ENCODE peak calls at places on chromosome 12, in eight cellular contexts. One of them, this sample, is unnamed.

GRCh38 chr12:109758406-109759075 is 44.9 kb downstream of the FAM222A start:
- DNase-seq in heart left ventricle: peak
- DNase-seq in H54: no peak
- DNase-seq in Peyer's patch: no peak
- DNase-seq in sigmoid colon: peak
- DNase-seq in transverse colon: peak
- DNase-seq in IMR-90: no peak
- DNase-seq in HepG2: no peak
- DNase-seq in this sample: no peak

GRCh38 chr12:93361159-93361919 is 16.4 kb upstream of the NUDT4 start:
- DNase-seq in transverse colon: no peak
- DNase-seq in heart left ventricle: peak
- DNase-seq in IMR-90: peak
- DNase-seq in Peyer's patch: no peak
- DNase-seq in HepG2: no peak
- DNase-seq in H54: no peak
- DNase-seq in sigmoid colon: no peak
- DNase-seq in this sample: peak

GRCh38 chr12:98227162-98227561 is 288.2 kb upstream of the TMPO start:
- DNase-seq in transverse colon: no peak
- DNase-seq in H54: no peak
- DNase-seq in sigmoid colon: no peak
- DNase-seq in heart left ventricle: no peak
- DNase-seq in Peyer's patch: no peak
- DNase-seq in IMR-90: peak
- DNase-seq in HepG2: peak
- DNase-seq in this sample: peak

GRCh38 chr12:128818065-128819022 is 5.4 kb downstream of the SLC15A4 start:
- DNase-seq in transverse colon: no peak
- DNase-seq in sigmoid colon: peak
- DNase-seq in heart left ventricle: peak
- DNase-seq in HepG2: no peak
- DNase-seq in H54: peak
- DNase-seq in Peyer's patch: no peak
- DNase-seq in IMR-90: peak
- DNase-seq in this sample: no peak

GRCh38 chr12:106886921-106887320 is 68.8 kb upstream of the TMEM263 start:
- DNase-seq in sigmoid colon: no peak
- DNase-seq in IMR-90: peak
- DNase-seq in H54: no peak
- DNase-seq in HepG2: no peak
- DNase-seq in Peyer's patch: no peak
- DNase-seq in heart left ventricle: no peak
- DNase-seq in transverse colon: no peak
- DNase-seq in this sample: no peak

GRCh38 chr12:107736914-107737313 is 24.0 kb downstream of the PRDM4 start:
- DNase-seq in transverse colon: peak
- DNase-seq in sigmoid colon: no peak
- DNase-seq in HepG2: no peak
- DNase-seq in Peyer's patch: peak
- DNase-seq in H54: no peak
- DNase-seq in IMR-90: no peak
- DNase-seq in heart left ventricle: no peak
- DNase-seq in this sample: no peak

GRCh38 chr12:45334396-45334795 is 118.5 kb downstream of the ANO6 start:
- DNase-seq in H54: no peak
- DNase-seq in sigmoid colon: no peak
- DNase-seq in HepG2: no peak
- DNase-seq in Peyer's patch: no peak
- DNase-seq in IMR-90: no peak
- DNase-seq in heart left ventricle: no peak
- DNase-seq in transverse colon: no peak
- DNase-seq in this sample: no peak

GRCh38 chr12:116934908-116935698 is 24.4 kb downstream of the FBXW8 start:
- DNase-seq in H54: no peak
- DNase-seq in IMR-90: no peak
- DNase-seq in transverse colon: no peak
- DNase-seq in heart left ventricle: no peak
- DNase-seq in HepG2: no peak
- DNase-seq in sigmoid colon: no peak
- DNase-seq in Peyer's patch: no peak
- DNase-seq in this sample: no peak

GRCh38 chr12:116303929-116304328 is 26.4 kb upstream of the MED13L start:
- DNase-seq in sigmoid colon: peak
- DNase-seq in IMR-90: peak
- DNase-seq in heart left ventricle: no peak
- DNase-seq in HepG2: no peak
- DNase-seq in Peyer's patch: no peak
- DNase-seq in H54: no peak
- DNase-seq in transverse colon: no peak
- DNase-seq in this sample: no peak

GRCh38 chr12:51065530-51065929 is 17.4 kb downstream of the LETMD1 start:
- DNase-seq in HepG2: peak
- DNase-seq in Peyer's patch: no peak
- DNase-seq in sigmoid colon: no peak
- DNase-seq in transverse colon: no peak
- DNase-seq in heart left ventricle: no peak
- DNase-seq in IMR-90: no peak
- DNase-seq in H54: no peak
- DNase-seq in this sample: no peak

GRCh38 chr12:72872986-72873385 is 600.8 kb downstream of the TRHDE start:
- DNase-seq in HepG2: no peak
- DNase-seq in IMR-90: no peak
- DNase-seq in heart left ventricle: no peak
- DNase-seq in sigmoid colon: no peak
- DNase-seq in H54: no peak
- DNase-seq in Peyer's patch: no peak
- DNase-seq in transverse colon: no peak
- DNase-seq in this sample: no peak

GRCh38 chr12:116719661-116720060 is 18.2 kb downstream of the SPRING1 start:
- DNase-seq in transverse colon: no peak
- DNase-seq in heart left ventricle: no peak
- DNase-seq in IMR-90: no peak
- DNase-seq in HepG2: no peak
- DNase-seq in sigmoid colon: no peak
- DNase-seq in Peyer's patch: no peak
- DNase-seq in H54: no peak
- DNase-seq in this sample: no peak

GRCh38 chr12:70247653-70248199 is 4.5 kb downstream of the CNOT2 start:
- DNase-seq in Peyer's patch: no peak
- DNase-seq in transverse colon: no peak
- DNase-seq in IMR-90: no peak
- DNase-seq in H54: no peak
- DNase-seq in heart left ventricle: no peak
- DNase-seq in sigmoid colon: no peak
- DNase-seq in HepG2: no peak
- DNase-seq in this sample: no peak

GRCh38 chr12:49322367-49322707 is 718 bp upstream of the TROAP start:
- DNase-seq in Peyer's patch: no peak
- DNase-seq in HepG2: no peak
- DNase-seq in heart left ventricle: no peak
- DNase-seq in sigmoid colon: no peak
- DNase-seq in H54: no peak
- DNase-seq in transverse colon: no peak
- DNase-seq in IMR-90: no peak
- DNase-seq in this sample: no peak

GRCh38 chr12:55789171-55789570 is 28.4 kb downstream of the SARNP start:
- DNase-seq in Peyer's patch: no peak
- DNase-seq in transverse colon: no peak
- DNase-seq in H54: no peak
- DNase-seq in IMR-90: no peak
- DNase-seq in HepG2: no peak
- DNase-seq in sigmoid colon: no peak
- DNase-seq in heart left ventricle: no peak
- DNase-seq in this sample: no peak

GRCh38 chr12:25557830-25558436 is 4.8 kb upstream of the LMNTD1 start:
- DNase-seq in sigmoid colon: no peak
- DNase-seq in IMR-90: peak
- DNase-seq in H54: no peak
- DNase-seq in HepG2: peak
- DNase-seq in heart left ventricle: no peak
- DNase-seq in Peyer's patch: no peak
- DNase-seq in transverse colon: no peak
- DNase-seq in this sample: peak

GRCh38 chr12:107320031-107320928 is 226.9 kb upstream of the CRY1 start:
- DNase-seq in IMR-90: peak
- DNase-seq in Peyer's patch: peak
- DNase-seq in heart left ventricle: peak
- DNase-seq in HepG2: peak
- DNase-seq in transverse colon: peak
- DNase-seq in H54: peak
- DNase-seq in sigmoid colon: no peak
- DNase-seq in this sample: no peak

GRCh38 chr12:21499765-21500164 is 1.7 kb downstream of the RECQL start:
- DNase-seq in IMR-90: no peak
- DNase-seq in sigmoid colon: no peak
- DNase-seq in HepG2: no peak
- DNase-seq in heart left ventricle: no peak
- DNase-seq in transverse colon: no peak
- DNase-seq in H54: no peak
- DNase-seq in Peyer's patch: no peak
- DNase-seq in this sample: no peak

GRCh38 chr12:21502872-21503271 is 1.3 kb downstream of the GOLT1B start:
- DNase-seq in H54: no peak
- DNase-seq in IMR-90: no peak
- DNase-seq in transverse colon: no peak
- DNase-seq in HepG2: no peak
- DNase-seq in heart left ventricle: no peak
- DNase-seq in Peyer's patch: no peak
- DNase-seq in sigmoid colon: no peak
- DNase-seq in this sample: peak

GRCh38 chr12:21500786-21501257 is 613 bp downstream of the RECQL start:
- DNase-seq in IMR-90: no peak
- DNase-seq in transverse colon: no peak
- DNase-seq in sigmoid colon: no peak
- DNase-seq in HepG2: no peak
- DNase-seq in heart left ventricle: no peak
- DNase-seq in H54: no peak
- DNase-seq in Peyer's patch: no peak
- DNase-seq in this sample: no peak

GRCh38 chr12:21502164-21502496 is 541 bp downstream of the GOLT1B start:
- DNase-seq in Peyer's patch: peak
- DNase-seq in sigmoid colon: peak
- DNase-seq in heart left ventricle: no peak
- DNase-seq in H54: peak
- DNase-seq in IMR-90: peak
- DNase-seq in transverse colon: peak
- DNase-seq in HepG2: peak
- DNase-seq in this sample: peak

GRCh38 chr12:21501258-21502163 is at the start of the genes GOLT1B and RECQL:
- DNase-seq in sigmoid colon: peak
- DNase-seq in IMR-90: peak
- DNase-seq in HepG2: peak
- DNase-seq in heart left ventricle: peak
- DNase-seq in H54: peak
- DNase-seq in transverse colon: peak
- DNase-seq in Peyer's patch: peak
- DNase-seq in this sample: peak
- TF ChIP-seq POLR2A in sigmoid colon: peak
- TF ChIP-seq POLR2A in IMR-90: peak
- TF ChIP-seq POLR2A in HepG2: peak
- TF ChIP-seq POLR2A in heart left ventricle: no peak
- TF ChIP-seq POLR2A in H54: peak
- TF ChIP-seq POLR2A in transverse colon: peak
- TF ChIP-seq POLR2A in Peyer's patch: peak
- TF ChIP-seq POLR2A in this sample: peak

DNA sequence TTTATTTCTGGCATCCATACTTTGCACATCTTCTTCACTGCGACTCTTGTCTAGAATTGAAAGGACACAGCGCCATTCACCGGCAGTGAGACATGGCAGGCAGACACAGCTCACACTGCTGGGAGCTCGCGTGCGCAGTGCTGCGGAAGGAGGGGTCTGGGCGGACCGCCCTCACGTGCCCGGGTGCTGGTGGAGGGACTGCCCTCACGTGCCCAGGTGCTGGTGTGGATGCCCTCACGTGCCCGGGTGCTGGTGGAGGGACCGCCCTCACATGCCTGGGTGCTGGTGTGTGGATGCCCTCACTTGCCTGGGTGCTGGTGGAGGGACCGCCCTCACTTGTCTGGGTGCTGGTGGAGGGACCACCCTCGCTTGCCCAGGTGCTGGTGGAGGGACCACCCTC is 27.9 kb upstream of the GOLGA3 start:
- DNase-seq in Peyer's patch: no peak
- DNase-seq in H54: no peak
- DNase-seq in IMR-90: no peak
- DNase-seq in sigmoid colon: no peak
- DNase-seq in HepG2: no peak
- DNase-seq in heart left ventricle: no peak
- DNase-seq in transverse colon: no peak
- DNase-seq in this sample: no peak
- TF ChIP-seq POLR2A in Peyer's patch: no peak
- TF ChIP-seq POLR2A in H54: no peak
- TF ChIP-seq POLR2A in IMR-90: no peak
- TF ChIP-seq POLR2A in sigmoid colon: no peak
- TF ChIP-seq POLR2A in HepG2: no peak
- TF ChIP-seq POLR2A in heart left ventricle: no peak
- TF ChIP-seq POLR2A in transverse colon: no peak
- TF ChIP-seq POLR2A in this sample: no peak

GRCh38 chr12:53096761-53097160 is 706 bp upstream of the IGFBP6 start:
- DNase-seq in IMR-90: no peak
- DNase-seq in sigmoid colon: peak
- DNase-seq in HepG2: no peak
- DNase-seq in heart left ventricle: no peak
- DNase-seq in Peyer's patch: no peak
- DNase-seq in H54: no peak
- DNase-seq in transverse colon: no peak
- DNase-seq in this sample: no peak

GRCh38 chr12:53097207-53097563 is 282 bp upstream of the IGFBP6 start:
- DNase-seq in IMR-90: peak
- DNase-seq in Peyer's patch: no peak
- DNase-seq in transverse colon: no peak
- DNase-seq in H54: no peak
- DNase-seq in sigmoid colon: peak
- DNase-seq in HepG2: no peak
- DNase-seq in heart left ventricle: no peak
- DNase-seq in this sample: no peak

GRCh38 chr12:53097564-53098353 is at the start of gene IGFBP6:
- DNase-seq in IMR-90: peak
- DNase-seq in H54: peak
- DNase-seq in transverse colon: peak
- DNase-seq in Peyer's patch: peak
- DNase-seq in HepG2: no peak
- DNase-seq in heart left ventricle: peak
- DNase-seq in sigmoid colon: peak
- DNase-seq in this sample: no peak

GRCh38 chr12:53094394-53094787 is 3.1 kb upstream of the IGFBP6 start:
- DNase-seq in IMR-90: no peak
- DNase-seq in H54: no peak
- DNase-seq in transverse colon: no peak
- DNase-seq in heart left ventricle: no peak
- DNase-seq in HepG2: no peak
- DNase-seq in sigmoid colon: peak
- DNase-seq in Peyer's patch: no peak
- DNase-seq in this sample: no peak

GRCh38 chr12:53096089-53096741 is 1.3 kb upstream of the IGFBP6 start:
- DNase-seq in H54: no peak
- DNase-seq in HepG2: no peak
- DNase-seq in IMR-90: peak
- DNase-seq in transverse colon: peak
- DNase-seq in sigmoid colon: peak
- DNase-seq in heart left ventricle: peak
- DNase-seq in Peyer's patch: no peak
- DNase-seq in this sample: no peak
- TF ChIP-seq POLR2A in H54: no peak
- TF ChIP-seq POLR2A in HepG2: no peak
- TF ChIP-seq POLR2A in IMR-90: no peak
- TF ChIP-seq POLR2A in transverse colon: no peak
- TF ChIP-seq POLR2A in sigmoid colon: no peak
- TF ChIP-seq POLR2A in heart left ventricle: no peak
- TF ChIP-seq POLR2A in Peyer's patch: no peak
- TF ChIP-seq POLR2A in this sample: no peak

GRCh38 chr12:32755654-32756475 is at the start of gene YARS2:
- DNase-seq in transverse colon: peak
- DNase-seq in sigmoid colon: peak
- DNase-seq in IMR-90: peak
- DNase-seq in HepG2: peak
- DNase-seq in Peyer's patch: peak
- DNase-seq in heart left ventricle: peak
- DNase-seq in H54: peak
- DNase-seq in this sample: peak
- TF ChIP-seq POLR2A in transverse colon: peak
- TF ChIP-seq POLR2A in sigmoid colon: peak
- TF ChIP-seq POLR2A in IMR-90: peak
- TF ChIP-seq POLR2A in HepG2: peak
- TF ChIP-seq POLR2A in Peyer's patch: peak
- TF ChIP-seq POLR2A in heart left ventricle: no peak
- TF ChIP-seq POLR2A in H54: peak
- TF ChIP-seq POLR2A in this sample: peak

This sample was measured in erythroblast.